ENCODE peak calls at places on chromosomes 3 and 15, in ten cellular contexts. D, U, M, H, J, V, B, I, O and K are unnamed samples.

GRCh38 chr3:81394656-81395055 is 366.8 kb downstream of the GBE1 start:
- DNase-seq in D (no peak), U (no peak), M (no peak), H (no peak), J (no peak), V (no peak), B (no peak), I (no peak), O (no peak), K (no peak)

GRCh38 chr3:108804437-108804836 is 18.1 kb upstream of the TRAT1 start:
- DNase-seq in D (no peak), U (no peak), M (no peak), H (no peak), J (no peak), V (no peak), B (no peak), I (no peak), O (no peak), K (no peak)

GRCh38 chr3:9994086-9994844 is 7.6 kb upstream of the EMC3 start:
- DNase-seq in D (no peak), U (no peak), M (no peak), H (peak; percentile 50), J (no peak), V (peak; percentile 87), B (no peak), I (peak; percentile 75), O (no peak), K (no peak)

GRCh38 chr3:80232760-80233159 is 465.0 kb upstream of the ROBO1 start:
- DNase-seq in D (peak; percentile 38), U (no peak), M (no peak), H (peak; percentile 96), J (no peak), V (peak; percentile 91), B (peak; percentile 6), I (peak; percentile 96), O (peak; percentile 69), K (no peak)

GRCh38 chr3:45246236-45246635 is 20.1 kb upstream of the TMEM158 start:
- DNase-seq in D (no peak), U (no peak), M (no peak), H (no peak), J (no peak), V (no peak), B (no peak), I (no peak), O (no peak), K (no peak)

GRCh38 chr15:80920271-80920699 is 69.3 kb downstream of the MESD start:
- DNase-seq in D (no peak), U (no peak), M (no peak), H (no peak), J (no peak), V (no peak), B (no peak), I (no peak), O (no peak), K (no peak)

GRCh38 chr15:36960179-36960946 is 140.0 kb downstream of the MEIS2 start:
- DNase-seq in D (no peak), U (no peak), M (no peak), H (no peak), J (no peak), V (no peak), B (no peak), I (no peak), O (no peak), K (no peak)

GRCh38 chr3:133753779-133754164 is 7.6 kb downstream of the TF start:
- DNase-seq in D (no peak), U (no peak), M (no peak), H (no peak), J (no peak), V (no peak), B (no peak), I (no peak), O (no peak), K (no peak)

GRCh38 chr15:38721549-38721948 is 156.9 kb upstream of the RASGRP1 start:
- DNase-seq in D (no peak), U (no peak), M (no peak), H (no peak), J (no peak), V (peak; percentile 45), B (no peak), I (no peak), O (no peak), K (no peak)

GRCh38 chr15:76752549-76752948 is 152.6 kb downstream of the SCAPER start:
- DNase-seq in D (no peak), U (no peak), M (no peak), H (no peak), J (no peak), V (no peak), B (no peak), I (no peak), O (no peak), K (no peak)

GRCh38 chr3:138916824-138917223 is 30.1 kb downstream of the FOXL2 start:
- DNase-seq in D (peak; percentile 54), U (no peak), M (no peak), H (no peak), J (peak; percentile 66), V (no peak), B (no peak), I (no peak), O (no peak), K (no peak)

DNA sequence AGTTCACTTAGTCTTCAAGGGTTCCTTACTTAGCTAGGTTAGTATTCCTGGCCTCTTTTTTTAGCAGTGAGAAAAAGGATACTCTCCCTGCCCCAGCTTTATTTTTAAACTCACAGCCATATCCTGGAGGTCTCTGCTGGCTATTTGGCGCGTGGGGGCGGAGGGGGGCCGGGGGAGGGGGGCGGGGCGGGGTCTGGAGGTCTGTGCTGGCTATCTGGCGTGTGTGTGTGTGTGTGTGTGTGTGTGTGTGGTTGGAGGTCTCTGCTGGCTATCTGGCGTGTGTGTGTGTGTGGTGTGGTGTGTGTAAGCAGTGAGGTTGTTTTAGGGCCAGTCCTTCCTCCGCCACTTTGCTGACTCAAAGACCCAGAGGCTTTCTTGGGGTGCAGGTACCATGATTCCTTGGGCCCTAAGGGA is 579 bp upstream of the PLAAT1 start:
- DNase-seq in D (no peak), U (no peak), M (no peak), H (no peak), J (no peak), V (no peak), B (peak; percentile 32), I (no peak), O (no peak), K (no peak)
- H3K4me3 ChIP-seq in D (no peak overlapping the region), U (peak overlapping the region; percentile 59), M (peak overlapping the region; percentile 17), H (peak overlapping the region; percentile 54), J (peak overlapping the region; percentile 43), V (peak overlapping the region; percentile 45), B (peak overlapping the region; percentile 75), I (peak overlapping the region; percentile 52), O (peak overlapping the region; percentile 33), K (peak overlapping the region; percentile 49)

GRCh38 chr3:184336484-184337230 is 743 bp upstream of the FAM131A start:
- DNase-seq in D (peak; percentile 56), U (no peak), M (no peak), H (peak; percentile 69), J (no peak), V (peak; percentile 65), B (peak; percentile 83), I (no peak), O (no peak), K (no peak)

GRCh38 chr3:184337315-184337714 is at the start of gene FAM131A:
- DNase-seq in D (no peak), U (no peak), M (no peak), H (no peak), J (no peak), V (peak; percentile 28), B (peak; percentile 19), I (no peak), O (no peak), K (no peak)

GRCh38 chr3:184338538-184338945 is 1.1 kb downstream of the FAM131A start:
- DNase-seq in D (no peak), U (no peak), M (no peak), H (peak; percentile 88), J (no peak), V (peak; percentile 87), B (peak; percentile 93), I (peak; percentile 82), O (no peak), K (no peak)

GRCh38 chr3:184339016-184339415 is 1.6 kb downstream of the FAM131A start:
- DNase-seq in D (no peak), U (no peak), M (no peak), H (no peak), J (no peak), V (no peak), B (peak; percentile 40), I (no peak), O (no peak), K (no peak)

DNA sequence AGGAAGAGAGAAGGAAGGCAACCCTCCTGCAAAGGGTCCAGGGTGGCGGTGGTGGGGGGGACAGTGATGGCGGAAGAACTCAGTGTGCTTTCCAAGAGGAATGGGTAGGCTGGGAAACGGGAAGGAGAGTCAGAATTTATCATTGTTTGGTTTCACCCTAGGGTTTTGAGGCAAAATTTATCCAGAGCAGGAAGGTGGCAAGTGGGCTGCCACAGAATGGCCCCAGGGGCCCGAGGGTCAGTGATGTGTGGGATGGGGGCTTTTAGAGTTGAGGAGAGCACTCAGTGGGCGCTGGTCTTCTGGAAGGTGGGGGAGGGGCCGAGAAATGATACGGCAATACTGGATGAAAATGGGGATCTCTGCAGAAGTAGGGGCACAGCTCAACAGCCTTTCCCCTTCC is 581 bp downstream of the FAM131A start:
- DNase-seq in D (no peak), U (no peak), M (no peak), H (no peak), J (no peak), V (no peak), B (no peak), I (no peak), O (no peak), K (no peak)
- H3K4me3 ChIP-seq in D (no peak overlapping the region), U (no peak overlapping the region), M (no peak overlapping the region), H (no peak overlapping the region), J (peak overlapping the region; percentile 14), V (no peak overlapping the region), B (peak overlapping the region; percentile 57), I (peak overlapping the region; percentile 67), O (no peak overlapping the region), K (no peak overlapping the region)

GRCh38 chr3:128851601-128852000 is 27.8 kb upstream of the ACAD9 start:
- DNase-seq in D (no peak), U (no peak), M (no peak), H (no peak), J (no peak), V (no peak), B (no peak), I (no peak), O (no peak), K (no peak)
- H3K4me3 ChIP-seq in D (no peak overlapping the region), U (no peak overlapping the region), M (no peak overlapping the region), H (no peak overlapping the region), J (no peak overlapping the region), V (no peak overlapping the region), B (no peak overlapping the region), I (no peak overlapping the region), O (no peak overlapping the region), K (no peak overlapping the region)

DNA sequence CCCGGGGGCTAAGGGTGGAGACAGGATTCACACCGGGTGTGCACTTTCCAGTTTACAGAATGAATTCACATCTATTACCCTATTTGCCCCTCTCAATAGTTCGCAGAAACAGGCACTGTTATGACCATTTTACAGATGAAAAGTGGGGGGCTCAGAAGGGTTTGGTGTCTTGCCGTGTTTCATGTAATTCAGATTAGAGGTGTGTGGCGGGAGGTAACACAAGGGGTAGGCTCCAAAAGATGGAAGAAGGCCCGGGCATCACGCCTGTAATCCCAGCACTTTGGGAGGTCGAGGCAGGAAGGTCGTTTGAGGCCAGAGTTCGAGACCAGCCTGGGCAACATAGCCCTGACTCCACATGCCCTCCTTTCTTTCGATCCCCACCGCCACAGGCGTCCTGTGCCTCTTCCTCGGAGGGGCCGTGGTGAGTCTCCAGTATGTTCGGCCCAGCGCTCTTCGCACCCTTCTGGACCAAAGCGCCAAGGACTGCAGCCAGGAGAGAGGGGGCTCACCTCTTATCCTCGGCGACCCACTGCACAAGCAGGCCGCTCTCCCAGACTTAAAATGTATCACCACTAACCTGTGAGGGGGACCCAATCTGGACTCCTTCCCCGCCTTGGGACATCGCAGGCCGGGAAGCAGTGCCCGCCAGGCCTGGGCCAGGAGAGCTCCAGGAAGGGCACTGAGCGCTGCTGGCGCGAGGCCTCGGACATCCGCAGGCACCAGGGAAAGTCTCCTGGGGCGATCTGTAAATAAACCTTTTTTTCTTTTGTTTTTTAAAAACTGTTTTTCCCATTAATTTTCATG is 3.4 kb downstream of the DUOXA2 start:
- DNase-seq in D (no peak), U (no peak), M (no peak), H (no peak), J (no peak), V (no peak), B (peak; percentile 24), I (no peak), O (peak; percentile 47), K (no peak)
- H3K4me3 ChIP-seq in D (no peak overlapping the region), U (no peak overlapping the region), M (no peak overlapping the region), H (no peak overlapping the region), J (peak overlapping the region; percentile 26), V (no peak overlapping the region), B (peak overlapping the region; percentile 48), I (peak overlapping the region; percentile 12), O (no peak overlapping the region), K (peak overlapping the region; percentile 18)